ENCODE peak calls at places on chromosomes 7 and 10, in five cellular contexts. Z is hepatocyte, B is prostate gland, G is Peyer's patch, A is brain microvascular endothelial cell. I is an unnamed sample.

GRCh38 chr7:108000875-108001758 is 1.8 kb downstream of the LAMB1 start:
- DNase-seq in Z (peak; percentile 64), B (no peak), G (no peak), A (no peak), I (peak; percentile 29)

GRCh38 chr7:32142649-32143048 is 72.4 kb upstream of the PDE1C start:
- DNase-seq in Z (no peak), B (no peak), G (no peak), A (peak; percentile 69), I (no peak)

GRCh38 chr7:135661311-135662122 is 797 bp upstream of the STMP1 start:
- DNase-seq in Z (peak; percentile 38), B (no peak), G (no peak), A (no peak), I (peak; percentile 30)

GRCh38 chr10:132570771-132571564 is 33.4 kb downstream of the INPP5A start:
- DNase-seq in Z (no peak), B (peak; percentile 74), G (peak; percentile 81), A (no peak), I (peak; percentile 66)

GRCh38 chr7:23469961-23470250 is 385 bp downstream of the IGF2BP3 start:
- DNase-seq in Z (no peak), B (no peak), G (no peak), A (no peak), I (no peak)

GRCh38 chr10:69650589-69651261 is 20.7 kb downstream of the FAM241B start:
- DNase-seq in Z (no peak), B (no peak), G (no peak), A (no peak), I (no peak)

GRCh38 chr7:125927556-125927955 is 997.9 kb upstream of the POT1 start:
- DNase-seq in Z (no peak), B (no peak), G (no peak), A (no peak), I (no peak)

GRCh38 chr10:119650692-119651513 is at the start of gene BAG3:
- DNase-seq in Z (peak; percentile 96), B (peak; percentile 94), G (peak; percentile 88), A (peak; percentile 91), I (peak; percentile 94)

GRCh38 chr10:12638103-12638502 is 288.8 kb downstream of the CAMK1D start:
- DNase-seq in Z (peak; percentile 85), B (no peak), G (no peak), A (no peak), I (no peak)

DNA sequence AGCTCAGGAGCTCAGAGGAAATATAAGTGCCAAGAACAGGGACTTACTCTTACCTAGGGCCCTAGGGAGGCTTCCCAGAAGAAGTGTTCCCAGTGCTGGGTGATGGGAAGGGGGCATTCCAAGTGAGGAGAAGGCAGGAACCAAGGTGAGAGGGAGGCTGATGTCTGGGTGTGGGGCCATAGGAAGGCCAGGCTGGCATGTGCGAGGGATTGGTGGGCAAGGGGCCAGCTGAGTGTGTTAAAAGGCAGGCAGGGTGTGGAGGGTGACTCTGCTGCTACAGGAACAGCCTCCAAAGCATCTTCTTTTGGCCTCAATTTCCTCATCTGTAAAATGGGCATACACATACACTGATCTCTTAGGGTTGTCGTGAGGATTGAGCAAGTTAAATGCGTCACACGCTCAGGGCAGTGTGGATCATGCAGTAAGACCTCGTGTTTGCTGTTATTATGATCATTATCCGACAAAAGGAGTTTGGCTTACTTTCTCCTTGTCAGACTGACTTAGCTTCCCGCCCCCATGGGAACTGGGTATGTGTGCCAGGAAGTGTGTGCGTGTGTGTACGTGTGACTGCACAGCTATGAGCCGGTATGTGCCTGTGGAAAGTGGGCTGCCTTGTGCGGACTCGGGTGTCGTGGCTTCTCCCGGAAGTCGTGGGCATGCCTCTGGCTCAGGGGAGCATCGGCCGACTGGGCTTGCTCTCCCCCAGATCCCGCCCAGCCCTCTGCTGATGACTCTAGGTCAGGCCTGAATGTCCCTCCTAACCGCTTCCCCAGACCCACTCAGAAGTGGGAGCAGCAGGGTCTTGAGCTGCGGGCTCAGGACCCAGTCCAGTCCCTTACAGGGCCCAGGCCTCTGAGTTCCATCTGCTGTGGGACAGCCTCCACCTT is 59.6 kb downstream of the NEURL1 start:
- DNase-seq in Z (no peak), B (no peak), G (no peak), A (no peak), I (no peak)
- H3K27me3 ChIP-seq in Z (no peaks in the 10 kb centered on the region), B (no peaks in the 10 kb centered on the region), G (no peaks in the 10 kb centered on the region), A (peaks cover 33% of the 10 kb centered on the region), I (no peaks in the 10 kb centered on the region)

GRCh38 chr7:155383756-155384491 is 74.0 kb upstream of the EN2 start:
- DNase-seq in Z (no peak), B (no peak), G (no peak), A (no peak), I (no peak)
- H3K27me3 ChIP-seq in Z (peaks cover 96% of the 10 kb centered on the region), B (peaks cover 38% of the 10 kb centered on the region), G (no peaks in the 10 kb centered on the region), A (peaks cover 56% of the 10 kb centered on the region), I (peaks cover 81% of the 10 kb centered on the region)

GRCh38 chr10:30056281-30056680 is 3.1 kb downstream of the JCAD start:
- DNase-seq in Z (no peak), B (no peak), G (no peak), A (no peak), I (no peak)
- H3K27me3 ChIP-seq in Z (no peaks in the 10 kb centered on the region), B (no peaks in the 10 kb centered on the region), G (no peaks in the 10 kb centered on the region), A (no peaks in the 10 kb centered on the region), I (peaks cover 9% of the 10 kb centered on the region)

GRCh38 chr10:110358278-110358677 is 53.6 kb upstream of the SMNDC1 start:
- DNase-seq in Z (no peak), B (no peak), G (no peak), A (no peak), I (no peak)

GRCh38 chr10:110357252-110357780 is 52.6 kb upstream of the SMNDC1 start:
- DNase-seq in Z (peak; percentile 75), B (no peak), G (peak; percentile 59), A (peak; percentile 84), I (no peak)

GRCh38 chr10:110357871-110358270 is 53.2 kb upstream of the SMNDC1 start:
- DNase-seq in Z (no peak), B (no peak), G (no peak), A (no peak), I (no peak)

GRCh38 chr10:110360857-110361474 is 56.2 kb upstream of the SMNDC1 start:
- DNase-seq in Z (no peak), B (no peak), G (no peak), A (no peak), I (no peak)

GRCh38 chr10:110358869-110359629 is 54.3 kb upstream of the SMNDC1 start:
- DNase-seq in Z (no peak), B (peak; percentile 45), G (peak; percentile 46), A (no peak), I (peak; percentile 80)
- H3K27me3 ChIP-seq in Z (no peaks in the 10 kb centered on the region), B (no peaks in the 10 kb centered on the region), G (no peaks in the 10 kb centered on the region), A (no peaks in the 10 kb centered on the region), I (no peaks in the 10 kb centered on the region)

DNA sequence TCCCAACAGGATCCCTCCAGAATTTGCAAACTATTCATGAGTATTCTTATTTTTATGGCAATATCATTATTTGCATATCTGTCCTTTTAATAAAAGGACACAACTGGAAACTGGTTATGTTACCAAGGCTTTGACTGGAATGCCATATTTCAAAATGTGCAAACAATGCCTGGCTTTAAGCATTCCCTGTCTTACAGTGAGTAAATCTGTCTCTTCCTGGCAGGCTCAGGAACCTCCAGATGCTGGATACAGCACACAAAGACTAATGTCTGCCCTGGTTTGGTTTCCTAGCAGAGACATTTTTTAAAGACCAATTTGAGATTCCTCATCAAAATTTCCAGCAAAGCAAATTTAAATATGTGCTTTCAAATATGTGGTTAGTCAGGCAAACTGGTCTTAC is 31.4 kb downstream of the RNF216 start:
- DNase-seq in Z (no peak), B (no peak), G (no peak), A (no peak), I (no peak)
- H3K27me3 ChIP-seq in Z (no peaks in the 10 kb centered on the region), B (no peaks in the 10 kb centered on the region), G (no peaks in the 10 kb centered on the region), A (no peaks in the 10 kb centered on the region), I (no peaks in the 10 kb centered on the region)

GRCh38 chr7:119963654-119964053 is 309.3 kb upstream of the KCND2 start:
- DNase-seq in Z (no peak), B (no peak), G (no peak), A (peak; percentile 20), I (no peak)

GRCh38 chr7:119969054-119969453 is 303.9 kb upstream of the KCND2 start:
- DNase-seq in Z (no peak), B (no peak), G (no peak), A (no peak), I (no peak)

GRCh38 chr7:119969763-119970162 is 303.2 kb upstream of the KCND2 start:
- DNase-seq in Z (no peak), B (no peak), G (no peak), A (no peak), I (no peak)

GRCh38 chr7:119964065-119964464 is 308.9 kb upstream of the KCND2 start:
- DNase-seq in Z (no peak), B (no peak), G (no peak), A (no peak), I (no peak)

GRCh38 chr7:119964640-119965542 is 308.1 kb upstream of the KCND2 start:
- DNase-seq in Z (no peak), B (peak; percentile 36), G (no peak), A (peak; percentile 36), I (no peak)
- H3K27me3 ChIP-seq in Z (no peaks in the 10 kb centered on the region), B (no peaks in the 10 kb centered on the region), G (no peaks in the 10 kb centered on the region), A (no peaks in the 10 kb centered on the region), I (no peaks in the 10 kb centered on the region)

DNA sequence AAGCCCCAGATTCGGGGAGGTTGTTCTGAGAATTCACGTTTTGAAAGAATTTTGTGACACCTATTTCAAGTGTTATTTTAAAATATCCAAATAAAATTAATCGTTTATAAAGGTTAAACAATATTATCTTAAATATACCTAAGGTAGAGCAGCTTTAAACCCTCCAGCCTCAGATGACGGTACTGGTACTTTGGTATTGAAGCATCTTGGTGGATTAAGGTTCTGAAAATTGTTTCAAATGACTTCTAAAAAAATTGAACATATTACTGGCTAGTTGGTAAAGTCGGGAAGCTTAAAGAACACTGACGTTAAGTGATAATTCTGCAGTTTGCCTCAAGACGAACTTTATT is 392 bp upstream of the HUS1 start:
- DNase-seq in Z (no peak), B (no peak), G (no peak), A (no peak), I (no peak)
- H3K27me3 ChIP-seq in Z (no peaks in the 10 kb centered on the region), B (no peaks in the 10 kb centered on the region), G (no peaks in the 10 kb centered on the region), A (no peaks in the 10 kb centered on the region), I (no peaks in the 10 kb centered on the region)

DNA sequence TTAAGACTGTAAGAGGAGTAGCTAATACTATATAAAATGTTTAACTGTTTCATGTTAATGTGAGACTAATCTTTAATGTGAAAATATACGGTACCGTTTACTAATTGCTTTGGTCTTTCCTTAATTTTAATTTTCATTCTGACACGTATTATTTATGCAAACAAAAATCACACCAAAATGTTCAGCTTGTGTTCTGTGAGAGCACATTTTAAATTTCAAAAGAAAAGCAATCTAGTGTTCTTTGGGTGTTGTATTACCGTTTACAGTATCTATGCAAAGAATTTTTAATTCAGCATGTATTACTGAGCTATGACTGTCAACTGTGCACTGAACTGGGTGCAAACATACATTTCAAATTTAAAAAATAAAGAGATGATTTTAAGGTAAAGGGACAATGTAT is 2.2 kb downstream of the WNT16 start:
- DNase-seq in Z (no peak), B (no peak), G (no peak), A (no peak), I (no peak)
- H3K27me3 ChIP-seq in Z (peaks cover 75% of the 10 kb centered on the region), B (peaks cover 11% of the 10 kb centered on the region), G (no peaks in the 10 kb centered on the region), A (no peaks in the 10 kb centered on the region), I (peaks cover 51% of the 10 kb centered on the region)

DNA sequence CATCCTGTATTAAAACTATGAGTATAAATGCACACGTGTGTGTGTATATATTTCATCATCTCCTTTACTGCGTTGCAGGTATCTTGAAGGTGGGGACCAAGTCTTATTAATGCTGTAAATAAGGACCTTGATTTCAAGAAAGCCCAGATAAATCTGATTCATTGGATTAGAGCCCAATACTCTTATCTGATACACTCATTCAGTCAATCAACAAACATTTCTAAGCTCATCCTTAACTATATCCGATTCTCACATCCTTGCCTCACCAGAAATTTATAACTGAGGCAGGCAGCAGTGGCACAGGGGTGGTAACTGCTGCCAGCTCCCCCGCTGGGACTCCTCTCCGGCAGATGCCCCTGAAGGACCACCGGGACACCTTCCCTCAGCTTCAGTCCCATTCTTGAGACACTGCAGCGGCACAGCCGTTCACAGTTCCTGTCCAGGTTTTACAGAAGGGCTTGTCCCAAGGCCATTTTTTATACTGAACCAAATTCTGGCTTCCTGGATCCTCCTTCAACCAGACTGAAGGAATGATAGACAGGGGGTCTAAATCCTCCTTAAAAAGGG is 54.0 kb downstream of the BRI3 start:
- DNase-seq in Z (no peak), B (no peak), G (no peak), A (no peak), I (no peak)
- H3K27me3 ChIP-seq in Z (no peaks in the 10 kb centered on the region), B (no peaks in the 10 kb centered on the region), G (no peaks in the 10 kb centered on the region), A (no peaks in the 10 kb centered on the region), I (no peaks in the 10 kb centered on the region)

I was measured in stomach.